ENCODE peak calls at places on chromosome 1, in eight cellular contexts. K is pancreas, O is esophagus squamous epithelium, B is Peyer's patch, S is heart left ventricle, X is fibroblast of mammary gland, U is IMR-90, G is kidney epithelial cell. C is an unnamed sample.

GRCh38 chr1:228913649-228914048 is 178.4 kb downstream of the RHOU start:
- DNase-seq in U (no peak), K (no peak), O (no peak), X (no peak), G (no peak), S (no peak), B (no peak), C (no peak)

GRCh38 chr1:10561955-10562354 is 87.2 kb downstream of the PEX14 start:
- DNase-seq in U (no peak), O (no peak), S (no peak), X (no peak), K (no peak), G (no peak), B (no peak), C (no peak)

GRCh38 chr1:165686121-165686970 is 12.0 kb downstream of the ALDH9A1 start:
- DNase-seq in K (no peak), U (no peak), X (no peak), S (no peak), B (peak; percentile 53), G (no peak), O (no peak), C (no peak)

GRCh38 chr1:85116856-85117255 is 68.6 kb upstream of the MCOLN3 start:
- DNase-seq in O (no peak), B (no peak), U (no peak), K (no peak), X (peak; percentile 31), S (no peak), G (no peak), C (no peak)

GRCh38 chr1:230561570-230561969 is 80.7 kb upstream of the COG2 start:
- DNase-seq in X (no peak), B (no peak), S (no peak), O (no peak), K (no peak), U (no peak), G (no peak), C (no peak)

GRCh38 chr1:150408800-150409199 is 44.9 kb downstream of the RPRD2 start:
- DNase-seq in G (no peak), U (no peak), B (no peak), O (no peak), S (no peak), X (no peak), K (no peak), C (no peak)

GRCh38 chr1:111750856-111751255 is 4.8 kb upstream of the DDX20 start:
- DNase-seq in O (no peak), B (no peak), S (no peak), X (no peak), U (no peak), K (no peak), G (no peak), C (no peak)

GRCh38 chr1:101220906-101221305 is 15.9 kb upstream of the S1PR1 start:
- DNase-seq in U (no peak), X (no peak), K (no peak), G (no peak), O (no peak), S (no peak), B (no peak), C (no peak)

GRCh38 chr1:61053712-61054608 is 28.4 kb upstream of the NFIA start:
- DNase-seq in G (no peak), U (no peak), B (peak; percentile 61), X (no peak), S (peak; percentile 73), K (peak; percentile 27), O (no peak), C (no peak)

GRCh38 chr1:196152086-196152485 is 456.2 kb downstream of the KCNT2 start:
- DNase-seq in G (no peak), O (no peak), S (no peak), B (peak; percentile 46), X (no peak), U (no peak), K (peak; percentile 9), C (no peak)

GRCh38 chr1:227786673-227787512 is 28.6 kb upstream of the PRSS38 start:
- DNase-seq in X (no peak), G (no peak), O (no peak), B (no peak), K (peak; percentile 31), S (peak; percentile 36), U (no peak), C (no peak)

GRCh38 chr1:34418166-34418565 is 241.5 kb downstream of the C1orf94 start:
- DNase-seq in K (no peak), B (no peak), X (no peak), O (no peak), G (no peak), S (no peak), U (no peak), C (no peak)

GRCh38 chr1:121516279-121516967 is 331.6 kb downstream of the SRGAP2C start:
- DNase-seq in K (no peak), O (no peak), B (peak; percentile 79), U (no peak), X (no peak), G (no peak), S (peak; percentile 41), C (no peak)

GRCh38 chr1:213988639-213989070 is 882 bp downstream of the PROX1 start:
- DNase-seq in O (no peak), K (no peak), S (no peak), B (no peak), X (no peak), G (no peak), U (no peak), C (no peak)

GRCh38 chr1:5661196-5662130 is 330.8 kb downstream of the NPHP4 start:
- DNase-seq in K (no peak), U (no peak), X (no peak), S (no peak), B (peak; percentile 38), O (no peak), G (no peak), C (no peak)

GRCh38 chr1:226304291-226304955 is 4.5 kb downstream of the LIN9 start:
- DNase-seq in X (no peak), U (no peak), K (no peak), B (no peak), G (no peak), S (no peak), O (no peak), C (no peak)
- H3K4me3 ChIP-seq in X (no peak overlapping the region), U (no peak overlapping the region), K (no peak overlapping the region), B (no peak overlapping the region), G (no peak overlapping the region), S (no peak overlapping the region), O (no peak overlapping the region), C (no peak overlapping the region)

GRCh38 chr1:35443768-35444518 is 113.3 kb downstream of the KIAA0319L start:
- DNase-seq in U (peak; percentile 35), O (no peak), S (no peak), G (no peak), X (peak; percentile 40), K (no peak), B (no peak), C (no peak)
- TF ChIP-seq CTCF in U (peak; percentile 22), O (no peak), S (no peak), G (no peak), X (peak; percentile 27), K (no peak), B (no peak), C (peak; percentile 13)

DNA sequence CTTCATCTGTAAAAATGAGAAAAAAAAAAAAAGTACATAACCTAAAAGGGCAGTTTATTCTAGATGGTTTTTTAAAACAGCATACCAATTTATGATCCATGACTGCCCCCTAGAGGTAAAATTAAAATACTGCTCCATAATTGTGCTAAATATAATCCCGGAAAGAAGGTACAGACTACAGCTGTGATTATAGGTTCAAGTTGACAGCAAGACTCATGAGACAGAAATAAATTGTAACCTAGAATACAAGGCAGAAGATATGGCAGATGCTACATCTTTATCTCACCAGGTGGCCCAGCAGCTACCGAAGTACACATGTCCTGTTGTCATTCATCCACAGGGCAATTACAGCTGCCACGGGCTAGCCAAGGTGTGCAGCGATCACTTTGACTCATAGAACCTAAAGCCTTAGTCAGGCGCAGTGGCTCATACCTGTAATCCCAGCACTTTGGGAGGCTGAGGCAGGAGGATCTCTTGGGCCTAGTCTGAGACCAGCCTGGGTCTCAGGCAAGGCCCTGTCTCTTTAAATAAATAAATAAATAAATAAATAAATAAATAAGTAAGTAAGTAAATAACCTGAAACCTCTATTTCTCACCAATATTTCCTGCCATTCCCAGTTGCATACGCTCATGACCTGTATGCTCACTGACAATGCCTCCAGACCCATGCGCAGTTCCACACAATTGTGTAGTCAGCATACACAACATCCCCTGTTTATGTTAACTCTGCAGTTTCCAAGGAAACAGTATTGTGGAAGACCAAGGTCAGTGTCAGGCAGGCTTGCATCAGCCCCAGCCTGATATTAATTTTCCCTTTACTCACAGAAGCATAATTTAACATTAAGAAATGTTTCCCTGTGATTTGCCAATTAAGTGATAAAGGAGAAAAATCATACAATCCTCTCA is 18.3 kb upstream of the PPIE start:
- DNase-seq in K (no peak), G (no peak), O (no peak), B (no peak), X (peak; percentile 71), S (no peak), U (peak; percentile 66), C (peak; percentile 25)
- H3K4me3 ChIP-seq in K (no peak overlapping the region), G (no peak overlapping the region), O (no peak overlapping the region), B (no peak overlapping the region), X (no peak overlapping the region), S (no peak overlapping the region), U (no peak overlapping the region), C (no peak overlapping the region)

DNA sequence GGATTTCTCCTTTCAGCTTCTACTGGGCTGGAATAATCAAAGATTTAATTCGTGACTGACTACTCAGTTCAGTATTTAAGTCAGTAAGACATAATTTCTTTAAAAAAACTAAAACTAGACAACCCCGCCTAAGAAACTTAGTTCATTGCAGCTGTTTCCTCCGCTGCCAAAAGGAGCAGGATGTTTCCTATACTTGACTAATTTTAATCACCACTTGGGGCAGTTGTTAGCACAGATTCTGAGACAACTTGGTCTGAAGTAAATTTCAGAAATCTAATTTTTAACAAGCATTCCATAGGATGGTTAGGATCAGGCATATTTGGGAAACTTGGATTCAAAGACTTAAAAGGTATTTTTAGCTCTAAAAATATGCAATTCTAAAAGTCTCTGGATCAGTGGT is 34.0 kb downstream of the EPRS1 start:
- DNase-seq in O (no peak), B (no peak), K (no peak), G (no peak), X (peak; percentile 42), U (peak; percentile 10), S (no peak), C (no peak)
- TF ChIP-seq CTCF in O (no peak), B (no peak), K (no peak), G (peak; percentile 10), X (peak; percentile 24), U (no peak), S (no peak), C (no peak)

GRCh38 chr1:192158181-192158580 is at the start of gene RGS18:
- DNase-seq in S (no peak), X (no peak), U (peak; percentile 84), O (no peak), K (no peak), B (no peak), G (no peak), C (no peak)
- H3K4me3 ChIP-seq in S (peak within 1 kb of the TSS; percentile 0), X (no peak within 1 kb of the TSS), U (peak within 1 kb of the TSS; percentile 16), O (peak within 1 kb of the TSS; percentile 0), K (no peak within 1 kb of the TSS), B (no peak within 1 kb of the TSS), G (no peak within 1 kb of the TSS), C (no peak within 1 kb of the TSS)